ENCODE peak calls at places on chromosomes 4 and X, in eight cellular contexts. One of them, this sample, is unnamed.

GRCh38 chrX:37684426-37684825 is 1.2 kb upstream of the XK start:
- DNase-seq in HCT116: no peak
- DNase-seq in stomach: no peak
- DNase-seq in breast epithelium: no peak
- DNase-seq in Panc1: no peak
- DNase-seq in SK-N-SH: no peak
- DNase-seq in sigmoid colon: no peak
- DNase-seq in GM23338: no peak
- DNase-seq in this sample: no peak

GRCh38 chrX:68287419-68287818 is 145.9 kb downstream of the OPHN1 start:
- DNase-seq in HCT116: no peak
- DNase-seq in stomach: no peak
- DNase-seq in breast epithelium: no peak
- DNase-seq in Panc1: no peak
- DNase-seq in SK-N-SH: no peak
- DNase-seq in sigmoid colon: no peak
- DNase-seq in GM23338: no peak
- DNase-seq in this sample: no peak

GRCh38 chr4:66741081-66741480 is 804.2 kb downstream of the CENPC start:
- DNase-seq in HCT116: no peak
- DNase-seq in stomach: no peak
- DNase-seq in breast epithelium: no peak
- DNase-seq in Panc1: no peak
- DNase-seq in SK-N-SH: no peak
- DNase-seq in sigmoid colon: no peak
- DNase-seq in GM23338: no peak
- DNase-seq in this sample: no peak

GRCh38 chr4:55038176-55038890 is 87.1 kb downstream of the KDR start:
- DNase-seq in HCT116: no peak
- DNase-seq in stomach: no peak
- DNase-seq in breast epithelium: no peak
- DNase-seq in Panc1: no peak
- DNase-seq in SK-N-SH: no peak
- DNase-seq in sigmoid colon: no peak
- DNase-seq in GM23338: no peak
- DNase-seq in this sample: no peak

GRCh38 chrX:23908219-23909003 is 605 bp downstream of the CXorf58 start:
- DNase-seq in HCT116: no peak
- DNase-seq in stomach: no peak
- DNase-seq in breast epithelium: no peak
- DNase-seq in Panc1: no peak
- DNase-seq in SK-N-SH: no peak
- DNase-seq in sigmoid colon: no peak
- DNase-seq in GM23338: peak; percentile 53
- DNase-seq in this sample: no peak

GRCh38 chr4:53450773-53451172 is 73.3 kb downstream of the FIP1L1 start:
- DNase-seq in HCT116: no peak
- DNase-seq in stomach: no peak
- DNase-seq in breast epithelium: no peak
- DNase-seq in Panc1: no peak
- DNase-seq in SK-N-SH: no peak
- DNase-seq in sigmoid colon: no peak
- DNase-seq in GM23338: peak; percentile 24
- DNase-seq in this sample: no peak

GRCh38 chr4:170015285-170015684 is 10.9 kb downstream of the MFAP3L start:
- DNase-seq in HCT116: no peak
- DNase-seq in stomach: no peak
- DNase-seq in breast epithelium: no peak
- DNase-seq in Panc1: no peak
- DNase-seq in SK-N-SH: no peak
- DNase-seq in sigmoid colon: no peak
- DNase-seq in GM23338: no peak
- DNase-seq in this sample: no peak

GRCh38 chrX:1481636-1482529 is 29.2 kb upstream of the ASMTL start:
- DNase-seq in HCT116: peak; percentile 73
- DNase-seq in stomach: peak; percentile 57
- DNase-seq in breast epithelium: no peak
- DNase-seq in Panc1: no peak
- DNase-seq in SK-N-SH: no peak
- DNase-seq in sigmoid colon: peak; percentile 78
- DNase-seq in GM23338: peak; percentile 88
- DNase-seq in this sample: no peak

GRCh38 chr4:52984469-52984868 is 122.4 kb downstream of the RASL11B start:
- DNase-seq in HCT116: no peak
- DNase-seq in stomach: no peak
- DNase-seq in breast epithelium: no peak
- DNase-seq in Panc1: no peak
- DNase-seq in SK-N-SH: no peak
- DNase-seq in sigmoid colon: no peak
- DNase-seq in GM23338: no peak
- DNase-seq in this sample: no peak

GRCh38 chr4:88335092-88335665 is 43.5 kb upstream of the HERC6 start:
- DNase-seq in HCT116: no peak
- DNase-seq in stomach: no peak
- DNase-seq in breast epithelium: no peak
- DNase-seq in Panc1: no peak
- DNase-seq in SK-N-SH: no peak
- DNase-seq in sigmoid colon: no peak
- DNase-seq in GM23338: peak; percentile 27
- DNase-seq in this sample: peak; percentile 88

GRCh38 chr4:88333741-88334405 is 44.8 kb upstream of the HERC6 start:
- DNase-seq in HCT116: no peak
- DNase-seq in stomach: no peak
- DNase-seq in breast epithelium: no peak
- DNase-seq in Panc1: no peak
- DNase-seq in SK-N-SH: no peak
- DNase-seq in sigmoid colon: no peak
- DNase-seq in GM23338: no peak
- DNase-seq in this sample: no peak
- TF ChIP-seq POLR2AphosphoS5 in HCT116: no peak
- TF ChIP-seq POLR2AphosphoS5 in stomach: no peak
- TF ChIP-seq POLR2AphosphoS5 in breast epithelium: no peak
- TF ChIP-seq POLR2AphosphoS5 in Panc1: no peak
- TF ChIP-seq POLR2AphosphoS5 in SK-N-SH: no peak
- TF ChIP-seq POLR2AphosphoS5 in sigmoid colon: no peak
- TF ChIP-seq POLR2AphosphoS5 in GM23338: no peak
- TF ChIP-seq POLR2AphosphoS5 in this sample: peak; percentile 72

GRCh38 chr4:87220094-87220831 is at the start of gene KLHL8:
- DNase-seq in HCT116: peak; percentile 49
- DNase-seq in stomach: peak; percentile 86
- DNase-seq in breast epithelium: peak; percentile 80
- DNase-seq in Panc1: no peak
- DNase-seq in SK-N-SH: peak; percentile 98
- DNase-seq in sigmoid colon: peak; percentile 91
- DNase-seq in GM23338: peak; percentile 88
- DNase-seq in this sample: peak; percentile 91

GRCh38 chr4:87224036-87224923 is 3.9 kb upstream of the KLHL8 start:
- DNase-seq in HCT116: no peak
- DNase-seq in stomach: no peak
- DNase-seq in breast epithelium: no peak
- DNase-seq in Panc1: no peak
- DNase-seq in SK-N-SH: no peak
- DNase-seq in sigmoid colon: no peak
- DNase-seq in GM23338: no peak
- DNase-seq in this sample: no peak

GRCh38 chr4:87216469-87216868 is 3.9 kb downstream of the KLHL8 start:
- DNase-seq in HCT116: no peak
- DNase-seq in stomach: no peak
- DNase-seq in breast epithelium: no peak
- DNase-seq in Panc1: no peak
- DNase-seq in SK-N-SH: no peak
- DNase-seq in sigmoid colon: no peak
- DNase-seq in GM23338: no peak
- DNase-seq in this sample: no peak

DNA sequence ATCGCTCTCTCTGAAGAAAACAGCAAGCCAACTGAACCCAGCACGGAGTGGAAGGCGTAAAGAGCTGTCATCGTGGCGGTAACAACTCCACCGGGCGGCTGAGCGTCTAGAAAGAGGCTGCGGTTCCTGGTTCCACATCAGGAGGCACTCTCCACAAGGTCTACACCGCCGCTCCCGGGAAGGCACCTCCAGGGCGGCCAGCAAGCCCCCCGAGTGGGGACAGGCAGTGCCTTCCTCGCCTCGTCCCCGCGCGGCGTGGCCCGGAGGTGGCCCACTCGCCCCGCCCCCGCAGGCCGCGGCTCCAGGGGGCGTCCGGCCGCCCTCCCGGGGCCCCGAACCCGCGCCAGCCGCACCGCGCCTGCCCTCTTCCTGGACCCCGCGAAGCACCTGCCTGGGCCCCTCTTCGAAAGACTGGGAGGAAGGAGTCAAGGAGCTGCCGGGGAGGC is 747 bp downstream of the KLHL8 start:
- DNase-seq in HCT116: no peak
- DNase-seq in stomach: peak; percentile 44
- DNase-seq in breast epithelium: no peak
- DNase-seq in Panc1: no peak
- DNase-seq in SK-N-SH: no peak
- DNase-seq in sigmoid colon: peak; percentile 69
- DNase-seq in GM23338: peak; percentile 60
- DNase-seq in this sample: no peak
- TF ChIP-seq CTCF in HCT116: peak; percentile 47
- TF ChIP-seq CTCF in stomach: no peak
- TF ChIP-seq CTCF in breast epithelium: no peak
- TF ChIP-seq CTCF in Panc1: peak; percentile 60
- TF ChIP-seq CTCF in SK-N-SH: peak; percentile 43
- TF ChIP-seq CTCF in sigmoid colon: no peak
- TF ChIP-seq CTCF in GM23338: peak; percentile 37
- TF ChIP-seq CTCF in this sample: no peak

DNA sequence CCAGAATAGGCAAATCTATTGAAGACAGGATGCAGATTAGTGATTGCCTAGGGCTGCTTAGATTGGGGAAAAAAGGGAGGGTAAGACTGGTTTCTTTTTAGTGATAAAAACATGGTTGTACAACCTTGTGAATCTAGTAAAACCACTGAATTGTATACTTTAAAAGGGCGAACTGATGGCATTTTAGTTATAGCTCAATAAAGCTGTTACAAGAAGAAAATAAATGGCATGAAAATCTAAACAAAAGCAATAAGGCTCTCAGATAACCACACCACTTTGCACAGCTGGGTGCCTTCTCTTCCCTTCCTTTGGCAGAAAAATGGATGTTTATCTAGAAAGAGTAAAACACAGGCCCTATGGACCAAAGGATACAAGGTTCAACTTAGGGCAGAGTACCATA is 69.6 kb downstream of the F9 start:
- DNase-seq in HCT116: no peak
- DNase-seq in stomach: no peak
- DNase-seq in breast epithelium: no peak
- DNase-seq in Panc1: no peak
- DNase-seq in SK-N-SH: no peak
- DNase-seq in sigmoid colon: no peak
- DNase-seq in GM23338: no peak
- DNase-seq in this sample: no peak
- TF ChIP-seq POLR2AphosphoS5 in HCT116: no peak
- TF ChIP-seq POLR2AphosphoS5 in stomach: no peak
- TF ChIP-seq POLR2AphosphoS5 in breast epithelium: no peak
- TF ChIP-seq POLR2AphosphoS5 in Panc1: no peak
- TF ChIP-seq POLR2AphosphoS5 in SK-N-SH: no peak
- TF ChIP-seq POLR2AphosphoS5 in sigmoid colon: no peak
- TF ChIP-seq POLR2AphosphoS5 in GM23338: no peak
- TF ChIP-seq POLR2AphosphoS5 in this sample: no peak

GRCh38 chrX:151151668-151152267 is 24.6 kb upstream of the GPR50 start:
- DNase-seq in HCT116: peak; percentile 13
- DNase-seq in stomach: no peak
- DNase-seq in breast epithelium: no peak
- DNase-seq in Panc1: peak; percentile 58
- DNase-seq in SK-N-SH: peak; percentile 37
- DNase-seq in sigmoid colon: no peak
- DNase-seq in GM23338: peak; percentile 66
- DNase-seq in this sample: no peak

GRCh38 chrX:151155234-151155633 is 21.1 kb upstream of the GPR50 start:
- DNase-seq in HCT116: no peak
- DNase-seq in stomach: no peak
- DNase-seq in breast epithelium: no peak
- DNase-seq in Panc1: no peak
- DNase-seq in SK-N-SH: no peak
- DNase-seq in sigmoid colon: no peak
- DNase-seq in GM23338: no peak
- DNase-seq in this sample: no peak

GRCh38 chrX:151153086-151153485 is 23.3 kb upstream of the GPR50 start:
- DNase-seq in HCT116: no peak
- DNase-seq in stomach: no peak
- DNase-seq in breast epithelium: no peak
- DNase-seq in Panc1: peak; percentile 2
- DNase-seq in SK-N-SH: no peak
- DNase-seq in sigmoid colon: no peak
- DNase-seq in GM23338: peak; percentile 83
- DNase-seq in this sample: no peak
- TF ChIP-seq CTCF in HCT116: no peak
- TF ChIP-seq CTCF in stomach: no peak
- TF ChIP-seq CTCF in breast epithelium: no peak
- TF ChIP-seq CTCF in Panc1: peak; percentile 55
- TF ChIP-seq CTCF in SK-N-SH: peak; percentile 41
- TF ChIP-seq CTCF in sigmoid colon: no peak
- TF ChIP-seq CTCF in GM23338: peak; percentile 53
- TF ChIP-seq CTCF in this sample: no peak

DNA sequence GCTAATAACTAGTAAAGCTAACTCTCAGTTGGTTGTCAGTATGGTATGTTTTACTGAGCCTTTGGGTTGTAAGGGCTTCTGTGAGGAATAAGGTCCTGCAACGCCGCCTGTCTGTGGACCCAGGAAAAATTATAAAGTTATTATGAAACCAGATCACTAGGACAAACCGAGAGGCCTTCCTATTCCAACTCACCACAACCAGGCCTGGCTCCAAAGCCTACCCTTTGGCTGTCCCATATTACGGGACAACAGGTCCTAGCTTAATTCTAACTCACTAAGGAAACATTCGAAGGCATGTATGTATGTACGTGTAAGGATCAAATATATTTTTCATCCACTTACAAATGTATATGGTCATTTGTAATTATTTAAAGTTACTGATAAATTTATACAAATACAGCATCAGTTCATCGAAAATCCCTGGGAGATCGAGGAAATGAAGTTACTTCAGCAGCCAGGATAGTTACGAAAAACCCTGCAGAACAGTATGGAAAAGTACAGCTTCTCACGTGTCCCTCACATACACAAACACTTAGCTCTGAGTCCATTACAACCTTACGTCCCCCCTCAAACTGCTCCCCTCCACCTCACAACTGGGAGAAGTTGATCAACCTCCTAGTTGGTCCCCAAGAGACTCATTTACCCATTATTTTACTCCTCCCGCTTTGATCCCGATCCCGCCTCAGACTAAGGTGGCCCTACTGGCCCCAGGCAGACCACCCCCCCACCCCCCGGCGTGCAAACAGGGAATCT is 1.2 kb downstream of the ANKRD17 start:
- DNase-seq in HCT116: peak; percentile 70
- DNase-seq in stomach: peak; percentile 80
- DNase-seq in breast epithelium: peak; percentile 66
- DNase-seq in Panc1: no peak
- DNase-seq in SK-N-SH: peak; percentile 66
- DNase-seq in sigmoid colon: peak; percentile 90
- DNase-seq in GM23338: peak; percentile 68
- DNase-seq in this sample: no peak
- TF ChIP-seq POLR2AphosphoS5 in HCT116: peak; percentile 14
- TF ChIP-seq POLR2AphosphoS5 in stomach: peak; percentile 39
- TF ChIP-seq POLR2AphosphoS5 in breast epithelium: no peak
- TF ChIP-seq POLR2AphosphoS5 in Panc1: no peak
- TF ChIP-seq POLR2AphosphoS5 in SK-N-SH: no peak
- TF ChIP-seq POLR2AphosphoS5 in sigmoid colon: no peak
- TF ChIP-seq POLR2AphosphoS5 in GM23338: no peak
- TF ChIP-seq POLR2AphosphoS5 in this sample: peak; percentile 86

GRCh38 chr4:153000068-153000420 is 63.9 kb downstream of the FHDC1 start:
- DNase-seq in HCT116: no peak
- DNase-seq in stomach: no peak
- DNase-seq in breast epithelium: no peak
- DNase-seq in Panc1: no peak
- DNase-seq in SK-N-SH: no peak
- DNase-seq in sigmoid colon: no peak
- DNase-seq in GM23338: no peak
- DNase-seq in this sample: no peak
- TF ChIP-seq CTCF in HCT116: no peak
- TF ChIP-seq CTCF in stomach: no peak
- TF ChIP-seq CTCF in breast epithelium: no peak
- TF ChIP-seq CTCF in Panc1: no peak
- TF ChIP-seq CTCF in SK-N-SH: no peak
- TF ChIP-seq CTCF in sigmoid colon: no peak
- TF ChIP-seq CTCF in GM23338: no peak
- TF ChIP-seq CTCF in this sample: no peak